ENCODE peak calls at places on chromosome 21, in five cellular contexts. O, X, I, M and N are unnamed samples.

GRCh38 chr21:32732544-32732943 is 4.7 kb upstream of the SYNJ1 start:
- DNase-seq in O (peak), X (no peak), I (no peak), M (no peak), N (no peak)

GRCh38 chr21:31442339-31442738 is 98.3 kb upstream of the TIAM1 start:
- DNase-seq in O (no peak), X (no peak), I (no peak), M (no peak), N (no peak)

GRCh38 chr21:43864806-43865470 is at the start of gene AGPAT3:
- DNase-seq in O (peak), X (no peak), I (peak), M (no peak), N (no peak)

GRCh38 chr21:28516996-28517592 is 475.6 kb downstream of the LTN1 start:
- DNase-seq in O (peak), X (peak), I (peak), M (peak), N (peak)

GRCh38 chr21:44800103-44800502 is 1.5 kb downstream of the UBE2G2 start:
- DNase-seq in O (peak), X (no peak), I (no peak), M (no peak), N (no peak)

GRCh38 chr21:35256468-35256988 is 207.4 kb upstream of the RUNX1 start:
- DNase-seq in O (peak), X (no peak), I (no peak), M (peak), N (peak)

GRCh38 chr21:39969691-39970364 is 102.6 kb downstream of the PCP4 start:
- DNase-seq in O (no peak), X (no peak), I (no peak), M (no peak), N (no peak)

GRCh38 chr21:43609501-43610340 is 49.6 kb downstream of the HSF2BP start:
- DNase-seq in O (peak), X (no peak), I (no peak), M (no peak), N (peak)

GRCh38 chr21:14259669-14260458 is 43.9 kb downstream of the RBM11 start:
- DNase-seq in O (peak), X (no peak), I (no peak), M (no peak), N (peak)

GRCh38 chr21:45511661-45512431 is 30.4 kb downstream of the SLC19A1 start:
- DNase-seq in O (no peak), X (no peak), I (no peak), M (peak), N (no peak)